ENCODE peak calls at places on chromosomes 3 and 15, in six cellular contexts. B, N, Z, H, P and V are unnamed samples.

GRCh38 chr15:79028411-79028964 is 62.1 kb downstream of the RASGRF1 start:
- DNase-seq in B (no peak), N (peak; percentile 26), Z (no peak), H (peak; percentile 71), P (no peak), V (no peak)

GRCh38 chr3:182252802-182253201 is 540.5 kb upstream of the ATP11B start:
- DNase-seq in B (no peak), N (no peak), Z (no peak), H (no peak), P (no peak), V (no peak)

GRCh38 chr15:67835349-67836133 is 4.3 kb downstream of the RNU6-1 start:
- DNase-seq in B (no peak), N (no peak), Z (peak; percentile 71), H (no peak), P (no peak), V (peak; percentile 85)

GRCh38 chr3:159260049-159260662 is 458.3 kb downstream of the MFSD1 start:
- DNase-seq in B (no peak), N (peak; percentile 25), Z (no peak), H (peak; percentile 27), P (no peak), V (no peak)

GRCh38 chr3:47850803-47851417 is 48.0 kb downstream of the DHX30 start:
- DNase-seq in B (no peak), N (no peak), Z (no peak), H (no peak), P (no peak), V (no peak)

GRCh38 chr3:79517766-79518413 is 249.9 kb downstream of the ROBO1 start:
- DNase-seq in B (no peak), N (no peak), Z (no peak), H (no peak), P (no peak), V (no peak)

GRCh38 chr15:57322602-57323250 is 53.6 kb upstream of the CGNL1 start:
- DNase-seq in B (no peak), N (no peak), Z (no peak), H (no peak), P (no peak), V (no peak)

GRCh38 chr15:47477253-47477652 is 240.1 kb upstream of the SEMA6D start:
- DNase-seq in B (no peak), N (no peak), Z (no peak), H (no peak), P (no peak), V (no peak)

GRCh38 chr3:42814914-42815507 is 5.8 kb downstream of the ACKR2 start:
- DNase-seq in B (no peak), N (no peak), Z (no peak), H (no peak), P (no peak), V (no peak)

GRCh38 chr3:158337007-158337608 is 227.2 kb downstream of the RSRC1 start:
- DNase-seq in B (no peak), N (no peak), Z (no peak), H (no peak), P (no peak), V (no peak)

GRCh38 chr15:74375303-74375693 is 7.9 kb upstream of the CYP11A1 start:
- DNase-seq in B (peak; percentile 89), N (peak; percentile 87), Z (peak; percentile 85), H (peak; percentile 71), P (peak; percentile 96), V (peak; percentile 76)

GRCh38 chr3:67376416-67376815 is 278.0 kb downstream of the SUCLG2 start:
- DNase-seq in B (no peak), N (no peak), Z (no peak), H (no peak), P (no peak), V (no peak)

GRCh38 chr3:124939661-124940060 is 5.1 kb upstream of the MUC13 start:
- DNase-seq in B (no peak), N (no peak), Z (no peak), H (no peak), P (no peak), V (no peak)

GRCh38 chr3:164521139-164521538 is 557.2 kb downstream of the SI start:
- DNase-seq in B (no peak), N (no peak), Z (no peak), H (no peak), P (no peak), V (no peak)

GRCh38 chr3:64270143-64270542 is 44.9 kb upstream of the PRICKLE2 start:
- DNase-seq in B (no peak), N (no peak), Z (no peak), H (no peak), P (no peak), V (no peak)

GRCh38 chr3:167066977-167067843 is 312.9 kb downstream of the ZBBX start:
- DNase-seq in B (no peak), N (no peak), Z (no peak), H (no peak), P (no peak), V (no peak)

GRCh38 chr3:43921056-43921455 is 230.3 kb downstream of the ABHD5 start:
- DNase-seq in B (no peak), N (no peak), Z (no peak), H (no peak), P (peak; percentile 88), V (no peak)

GRCh38 chr15:38069001-38069400 is 134.6 kb downstream of the TMCO5A start:
- DNase-seq in B (peak; percentile 29), N (peak; percentile 28), Z (no peak), H (no peak), P (no peak), V (no peak)

GRCh38 chr3:95302044-95302443 is 1239.2 kb downstream of the NSUN3 start:
- DNase-seq in B (no peak), N (no peak), Z (no peak), H (no peak), P (no peak), V (no peak)

GRCh38 chr15:70341566-70341965 is 243.8 kb upstream of the TLE3 start:
- DNase-seq in B (no peak), N (no peak), Z (no peak), H (no peak), P (peak; percentile 60), V (no peak)

GRCh38 chr3:10551139-10551538 is 45.8 kb upstream of the ATP2B2 start:
- DNase-seq in B (no peak), N (no peak), Z (no peak), H (no peak), P (peak; percentile 68), V (no peak)

GRCh38 chr15:93041159-93041547 is 47.9 kb downstream of the RGMA start:
- DNase-seq in B (no peak), N (no peak), Z (no peak), H (no peak), P (no peak), V (no peak)

GRCh38 chr15:73851679-73852078 is 21.7 kb upstream of the TBC1D21 start:
- DNase-seq in B (no peak), N (peak; percentile 12), Z (no peak), H (peak; percentile 25), P (no peak), V (no peak)

GRCh38 chr15:77769700-77770099 is 137.0 kb upstream of the LINGO1 start:
- DNase-seq in B (no peak), N (no peak), Z (no peak), H (no peak), P (no peak), V (no peak)
- H3K27me3 ChIP-seq in B (no peaks in the 10 kb centered on the region), N (peaks cover 25% of the 10 kb centered on the region), Z (no peaks in the 10 kb centered on the region), H (peaks cover 6% of the 10 kb centered on the region), P (peaks cover 51% of the 10 kb centered on the region), V (no peaks in the 10 kb centered on the region)

GRCh38 chr3:69737396-69737795 is 1.9 kb upstream of the MITF start:
- DNase-seq in B (no peak), N (no peak), Z (no peak), H (no peak), P (no peak), V (no peak)

GRCh38 chr3:69740103-69741021 is 1.1 kb downstream of the MITF start:
- DNase-seq in B (peak; percentile 68), N (peak; percentile 59), Z (peak; percentile 68), H (peak; percentile 57), P (no peak), V (peak; percentile 76)

GRCh38 chr3:69738859-69739203 is 433 bp upstream of the MITF start:
- DNase-seq in B (no peak), N (no peak), Z (peak; percentile 67), H (no peak), P (no peak), V (no peak)

GRCh38 chr3:69739204-69740102 is at the start of gene MITF:
- DNase-seq in B (peak; percentile 90), N (peak; percentile 89), Z (peak; percentile 96), H (peak; percentile 86), P (peak; percentile 97), V (peak; percentile 94)

DNA sequence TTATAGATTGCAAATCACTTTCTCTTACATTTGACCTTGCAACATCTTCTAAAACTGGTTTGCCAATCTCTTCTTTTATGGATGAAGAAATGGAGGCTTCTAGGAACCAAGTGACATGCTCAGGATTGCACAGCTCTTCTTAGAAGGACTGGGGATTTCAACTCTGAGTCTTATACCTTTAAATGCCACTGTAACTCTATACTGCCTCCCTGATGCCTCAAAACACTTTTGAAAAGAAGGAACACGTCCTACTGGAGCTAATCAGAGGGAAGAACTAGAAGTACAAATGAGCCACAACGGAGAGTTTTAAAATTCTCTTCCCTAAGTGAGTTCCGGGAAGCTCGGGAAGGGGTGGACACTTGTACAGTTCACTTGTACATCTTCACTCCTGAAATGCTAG is 973 bp upstream of the MITF start:
- DNase-seq in B (no peak), N (no peak), Z (no peak), H (no peak), P (no peak), V (no peak)
- TF ChIP-seq POLR2AphosphoS5 in B (no peak), N (no peak), Z (no peak), H (no peak), P (no peak), V (no peak)

GRCh38 chr3:174253940-174254339 is 605.2 kb upstream of the NAALADL2 start:
- DNase-seq in B (no peak), N (no peak), Z (no peak), H (no peak), P (no peak), V (no peak)

GRCh38 chr3:174247671-174248070 is 611.5 kb upstream of the NAALADL2 start:
- DNase-seq in B (no peak), N (no peak), Z (no peak), H (no peak), P (no peak), V (no peak)

GRCh38 chr3:174255454-174255853 is 603.7 kb upstream of the NAALADL2 start:
- DNase-seq in B (no peak), N (no peak), Z (no peak), H (no peak), P (no peak), V (no peak)

GRCh38 chr3:174251696-174252095 is 607.4 kb upstream of the NAALADL2 start:
- DNase-seq in B (no peak), N (no peak), Z (no peak), H (no peak), P (no peak), V (no peak)

DNA sequence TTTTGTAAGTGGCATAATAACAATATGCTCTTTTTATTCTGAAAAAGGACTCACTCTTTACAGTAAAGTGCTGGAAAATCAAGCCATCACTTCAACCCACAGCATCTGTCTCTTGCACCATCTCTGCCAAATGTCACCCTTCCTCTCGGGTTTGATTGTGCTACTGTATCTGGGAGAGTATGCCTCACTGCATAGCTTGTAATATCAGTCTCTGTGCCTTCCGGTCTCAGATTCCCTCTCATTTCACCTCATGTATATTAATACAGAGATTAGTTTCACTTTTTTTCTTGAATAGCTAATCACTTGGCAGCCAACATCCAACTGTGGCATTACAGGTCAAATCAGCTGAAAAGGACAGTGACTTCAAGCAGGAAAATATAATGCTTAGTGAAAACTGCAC is 605.9 kb upstream of the NAALADL2 start:
- DNase-seq in B (no peak), N (no peak), Z (no peak), H (no peak), P (no peak), V (no peak)
- TF ChIP-seq POLR2A in B (no peak), N (no peak), Z (no peak), H (no peak), P (no peak), V (no peak)

GRCh38 chr15:59933607-59934006 is 70.5 kb upstream of the FOXB1 start:
- DNase-seq in B (no peak), N (no peak), Z (no peak), H (no peak), P (no peak), V (no peak)
- H3K27me3 ChIP-seq in B (no peaks in the 10 kb centered on the region), N (peaks cover 23% of the 10 kb centered on the region), Z (no peaks in the 10 kb centered on the region), H (peaks cover 4% of the 10 kb centered on the region), P (peaks cover 43% of the 10 kb centered on the region), V (no peaks in the 10 kb centered on the region)